ENCODE peak calls at places on chromosome 5, in four cellular contexts. S is naive thymus-derived CD4-positive, alpha-beta T cell; W is endodermal cell; E is activated CD4-positive, alpha-beta T cell treated with anti-CD3 and anti-CD28 coated beads, Interleukin-2, amount 50 U/mL, for 4 hours. V is an unnamed sample.

GRCh38 chr5:133682496-133682895 is 70.2 kb upstream of the FSTL4 start:
- DNase-seq in S (no peak), W (peak), E (no peak), V (no peak)

GRCh38 chr5:141800629-141801028 is 77.6 kb downstream of the PCDH1 start:
- DNase-seq in W (no peak), S (no peak), E (no peak), V (no peak)

GRCh38 chr5:159175547-159175946 is 33.8 kb downstream of the RNF145 start:
- DNase-seq in S (no peak), W (no peak), E (no peak), V (no peak)

GRCh38 chr5:81171769-81172168 is 61.4 kb upstream of the CKMT2 start:
- DNase-seq in S (no peak), W (no peak), E (no peak), V (no peak)

GRCh38 chr5:107518219-107519015 is 152.3 kb downstream of the EFNA5 start:
- DNase-seq in E (no peak), W (no peak), S (no peak), V (no peak)

GRCh38 chr5:18334949-18335348 is 700.7 kb downstream of the TAF11L14 start:
- DNase-seq in E (no peak), S (no peak), W (no peak), V (no peak)

GRCh38 chr5:189486-189885 is 1.8 kb upstream of the LRRC14B start:
- DNase-seq in S (no peak), E (no peak), W (no peak), V (no peak)

GRCh38 chr5:71744009-71744792 is 25.1 kb downstream of the CARTPT start:
- DNase-seq in W (no peak), E (no peak), S (no peak), V (no peak)

GRCh38 chr5:168529361-168530234 is 493 bp downstream of the FBLL1 start:
- DNase-seq in E (no peak), W (peak), S (no peak), V (no peak)

GRCh38 chr5:65329266-65329665 is 152.5 kb downstream of the ADAMTS6 start:
- DNase-seq in E (no peak), S (no peak), W (no peak), V (no peak)

GRCh38 chr5:81506900-81507588 is 113.1 kb upstream of the ACOT12 start:
- DNase-seq in E (no peak), S (no peak), W (peak), V (peak)